ENCODE peak calls at places on chromosomes 5 and 9, in four cellular contexts. One of them, this sample, is unnamed.

GRCh38 chr5:54545796-54546195 is 28.2 kb downstream of the SNX18 start:
- DNase-seq in BJ: no peak
- DNase-seq in PC-9: no peak
- DNase-seq in fibroblast of lung: no peak
- DNase-seq in this sample: no peak

GRCh38 chr5:3019045-3019444 is 267.6 kb upstream of the IRX2 start:
- DNase-seq in BJ: no peak
- DNase-seq in PC-9: no peak
- DNase-seq in fibroblast of lung: no peak
- DNase-seq in this sample: no peak

GRCh38 chr5:6659941-6660684 is 26.9 kb downstream of the SRD5A1 start:
- DNase-seq in BJ: no peak
- DNase-seq in PC-9: no peak
- DNase-seq in fibroblast of lung: no peak
- DNase-seq in this sample: no peak

GRCh38 chr9:100111235-100111634 is 12.2 kb downstream of the INVS start:
- DNase-seq in BJ: peak
- DNase-seq in PC-9: no peak
- DNase-seq in fibroblast of lung: peak
- DNase-seq in this sample: peak

GRCh38 chr9:32004431-32005076 is 379.9 kb upstream of the ACO1 start:
- DNase-seq in BJ: no peak
- DNase-seq in PC-9: no peak
- DNase-seq in fibroblast of lung: no peak
- DNase-seq in this sample: no peak

GRCh38 chr5:156942064-156942463 is 21.0 kb downstream of the TIMD4 start:
- DNase-seq in BJ: no peak
- DNase-seq in PC-9: no peak
- DNase-seq in fibroblast of lung: no peak
- DNase-seq in this sample: no peak

GRCh38 chr5:150317048-150318003 is 14.6 kb upstream of the ARSI start:
- DNase-seq in BJ: peak
- DNase-seq in PC-9: peak
- DNase-seq in fibroblast of lung: peak
- DNase-seq in this sample: no peak

GRCh38 chr9:99680191-99680590 is 141.5 kb upstream of the NR4A3 start:
- DNase-seq in BJ: peak
- DNase-seq in PC-9: no peak
- DNase-seq in fibroblast of lung: peak
- DNase-seq in this sample: peak

GRCh38 chr5:151699071-151699901 is 12.6 kb upstream of the SPARC start:
- DNase-seq in BJ: peak
- DNase-seq in PC-9: peak
- DNase-seq in fibroblast of lung: peak
- DNase-seq in this sample: peak

GRCh38 chr5:136194611-136195010 is 1.6 kb upstream of the SMIM32 start:
- DNase-seq in BJ: no peak
- DNase-seq in PC-9: no peak
- DNase-seq in fibroblast of lung: no peak
- DNase-seq in this sample: no peak

GRCh38 chr5:139897982-139898381 is 102.4 kb downstream of the PSD2 start:
- DNase-seq in BJ: no peak
- DNase-seq in PC-9: no peak
- DNase-seq in fibroblast of lung: no peak
- DNase-seq in this sample: no peak

GRCh38 chr9:99489043-99489378 is 266.9 kb downstream of the SEC61B start:
- DNase-seq in BJ: no peak
- DNase-seq in PC-9: no peak
- DNase-seq in fibroblast of lung: peak
- DNase-seq in this sample: peak

GRCh38 chr5:175383350-175383749 is 60.6 kb downstream of the DRD1 start:
- DNase-seq in BJ: no peak
- DNase-seq in PC-9: no peak
- DNase-seq in fibroblast of lung: peak
- DNase-seq in this sample: no peak

GRCh38 chr9:22039258-22039657 is 30.2 kb upstream of the CDKN2B start:
- DNase-seq in BJ: no peak
- DNase-seq in PC-9: no peak
- DNase-seq in fibroblast of lung: no peak
- DNase-seq in this sample: no peak

GRCh38 chr9:107694390-107694789 is 204.8 kb upstream of the KLF4 start:
- DNase-seq in BJ: no peak
- DNase-seq in PC-9: no peak
- DNase-seq in fibroblast of lung: no peak
- DNase-seq in this sample: no peak

GRCh38 chr5:154276932-154277331 is 86.4 kb downstream of the GALNT10 start:
- DNase-seq in BJ: peak
- DNase-seq in PC-9: no peak
- DNase-seq in fibroblast of lung: peak
- DNase-seq in this sample: peak

GRCh38 chr9:115240676-115241075 is 122.7 kb upstream of the TNC start:
- DNase-seq in BJ: no peak
- DNase-seq in PC-9: no peak
- DNase-seq in fibroblast of lung: peak
- DNase-seq in this sample: no peak

GRCh38 chr9:104091708-104092107 is 2.4 kb upstream of the SMC2 start:
- DNase-seq in BJ: no peak
- DNase-seq in PC-9: no peak
- DNase-seq in fibroblast of lung: peak
- DNase-seq in this sample: no peak

GRCh38 chr9:19875291-19875910 is 86.6 kb upstream of the SLC24A2 start:
- DNase-seq in BJ: no peak
- DNase-seq in PC-9: no peak
- DNase-seq in fibroblast of lung: peak
- DNase-seq in this sample: no peak

GRCh38 chr5:43037929-43038510 is 2.1 kb downstream of the ANXA2R start:
- DNase-seq in BJ: no peak
- DNase-seq in PC-9: no peak
- DNase-seq in fibroblast of lung: peak
- DNase-seq in this sample: peak

GRCh38 chr9:90053027-90053426 is 448.2 kb downstream of the GADD45G start:
- DNase-seq in BJ: no peak
- DNase-seq in PC-9: no peak
- DNase-seq in fibroblast of lung: no peak
- DNase-seq in this sample: no peak

GRCh38 chr9:126980231-126980630 is 65.6 kb downstream of the RALGPS1 start:
- DNase-seq in BJ: no peak
- DNase-seq in PC-9: no peak
- DNase-seq in fibroblast of lung: no peak
- DNase-seq in this sample: no peak

GRCh38 chr5:88660947-88661869 is 221.8 kb downstream of the MEF2C start:
- DNase-seq in BJ: peak
- DNase-seq in PC-9: peak
- DNase-seq in fibroblast of lung: peak
- DNase-seq in this sample: no peak

GRCh38 chr5:164354138-164354751 is 848.8 kb downstream of the MAT2B start:
- DNase-seq in BJ: no peak
- DNase-seq in PC-9: no peak
- DNase-seq in fibroblast of lung: no peak
- DNase-seq in this sample: no peak

GRCh38 chr5:164998590-164998989 is 1493.2 kb downstream of the MAT2B start:
- DNase-seq in BJ: no peak
- DNase-seq in PC-9: no peak
- DNase-seq in fibroblast of lung: no peak
- DNase-seq in this sample: no peak

GRCh38 chr9:20640331-20641187 is 18.3 kb upstream of the MLLT3 start:
- DNase-seq in BJ: no peak
- DNase-seq in PC-9: peak
- DNase-seq in fibroblast of lung: peak
- DNase-seq in this sample: no peak

GRCh38 chr5:53381-54174 is 38.4 kb upstream of the PLEKHG4B start:
- DNase-seq in BJ: no peak
- DNase-seq in PC-9: no peak
- DNase-seq in fibroblast of lung: peak
- DNase-seq in this sample: no peak

GRCh38 chr9:128396970-128397613 is 23.6 kb upstream of the CERCAM start:
- DNase-seq in BJ: no peak
- DNase-seq in PC-9: no peak
- DNase-seq in fibroblast of lung: no peak
- DNase-seq in this sample: no peak

GRCh38 chr5:180209137-180209581 is at the start of gene RASGEF1C:
- DNase-seq in BJ: no peak
- DNase-seq in PC-9: peak
- DNase-seq in fibroblast of lung: peak
- DNase-seq in this sample: no peak

GRCh38 chr9:73155389-73155788 is 3.7 kb downstream of the ANXA1 start:
- DNase-seq in BJ: no peak
- DNase-seq in PC-9: no peak
- DNase-seq in fibroblast of lung: no peak
- DNase-seq in this sample: no peak

GRCh38 chr5:107873877-107874276 is 203.1 kb upstream of the EFNA5 start:
- DNase-seq in BJ: no peak
- DNase-seq in PC-9: no peak
- DNase-seq in fibroblast of lung: no peak
- DNase-seq in this sample: no peak

GRCh38 chr9:81737871-81738507 is 48.6 kb upstream of the TLE1 start:
- DNase-seq in BJ: peak
- DNase-seq in PC-9: peak
- DNase-seq in fibroblast of lung: peak
- DNase-seq in this sample: peak

GRCh38 chr5:73619606-73620334 is 6.2 kb upstream of the ARHGEF28 start:
- DNase-seq in BJ: no peak
- DNase-seq in PC-9: no peak
- DNase-seq in fibroblast of lung: no peak
- DNase-seq in this sample: no peak

GRCh38 chr9:112176410-112177010 is 1.4 kb upstream of the SUSD1 start:
- DNase-seq in BJ: no peak
- DNase-seq in PC-9: no peak
- DNase-seq in fibroblast of lung: no peak
- DNase-seq in this sample: no peak

GRCh38 chr5:120539471-120539870 is 75.4 kb downstream of the PRR16 start:
- DNase-seq in BJ: no peak
- DNase-seq in PC-9: no peak
- DNase-seq in fibroblast of lung: peak
- DNase-seq in this sample: no peak

GRCh38 chr9:95079461-95079860 is 238.0 kb downstream of the FANCC start:
- DNase-seq in BJ: no peak
- DNase-seq in PC-9: no peak
- DNase-seq in fibroblast of lung: no peak
- DNase-seq in this sample: no peak

GRCh38 chr9:95078934-95079333 is 238.6 kb downstream of the FANCC start:
- DNase-seq in BJ: no peak
- DNase-seq in PC-9: no peak
- DNase-seq in fibroblast of lung: no peak
- DNase-seq in this sample: no peak

GRCh38 chr9:95077053-95077765 is 240.3 kb downstream of the FANCC start:
- DNase-seq in BJ: no peak
- DNase-seq in PC-9: no peak
- DNase-seq in fibroblast of lung: no peak
- DNase-seq in this sample: no peak

GRCh38 chr9:95077766-95078382 is 239.6 kb downstream of the FANCC start:
- DNase-seq in BJ: no peak
- DNase-seq in PC-9: no peak
- DNase-seq in fibroblast of lung: no peak
- DNase-seq in this sample: no peak

DNA sequence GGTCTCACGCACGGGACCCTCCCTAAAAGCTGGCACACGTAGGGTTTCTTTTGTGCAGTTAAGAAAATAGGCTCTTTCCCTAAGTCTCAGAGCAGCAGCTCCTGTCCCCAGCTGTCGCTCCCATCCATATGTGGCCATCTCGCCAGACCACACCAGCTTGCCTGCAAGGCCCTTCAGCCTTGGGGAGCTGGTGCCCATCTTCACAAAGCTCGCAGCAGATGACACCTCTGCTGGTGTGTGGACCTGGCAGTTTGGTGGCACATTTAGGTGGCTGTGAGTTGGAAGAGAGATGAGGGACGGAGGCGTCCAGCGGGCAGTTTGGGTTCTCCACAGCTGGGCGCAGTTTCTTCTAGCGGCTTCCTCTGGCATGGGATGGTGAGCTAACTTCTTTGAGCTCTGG is 239.0 kb downstream of the FANCC start:
- DNase-seq in BJ: no peak
- DNase-seq in PC-9: no peak
- DNase-seq in fibroblast of lung: no peak
- DNase-seq in this sample: no peak
- H3K4me3 ChIP-seq in BJ: no peak
- H3K4me3 ChIP-seq in PC-9: no peak
- H3K4me3 ChIP-seq in fibroblast of lung: no peak
- H3K4me3 ChIP-seq in this sample: no peak

GRCh38 chr5:1211701-1212100 is 10.3 kb downstream of the SLC6A19 start:
- DNase-seq in BJ: no peak
- DNase-seq in PC-9: no peak
- DNase-seq in fibroblast of lung: no peak
- DNase-seq in this sample: no peak
- H3K4me3 ChIP-seq in BJ: no peak
- H3K4me3 ChIP-seq in PC-9: no peak
- H3K4me3 ChIP-seq in fibroblast of lung: no peak
- H3K4me3 ChIP-seq in this sample: no peak

GRCh38 chr5:32711693-32712462 is 757 bp downstream of the NPR3 start:
- DNase-seq in BJ: no peak
- DNase-seq in PC-9: peak
- DNase-seq in fibroblast of lung: peak
- DNase-seq in this sample: no peak
- H3K4me3 ChIP-seq in BJ: peak
- H3K4me3 ChIP-seq in PC-9: peak
- H3K4me3 ChIP-seq in fibroblast of lung: peak
- H3K4me3 ChIP-seq in this sample: peak

GRCh38 chr5:122257000-122257399 is 55.0 kb upstream of the SNCAIP start:
- DNase-seq in BJ: no peak
- DNase-seq in PC-9: no peak
- DNase-seq in fibroblast of lung: no peak
- DNase-seq in this sample: no peak

GRCh38 chr5:122252319-122252718 is 59.7 kb upstream of the SNCAIP start:
- DNase-seq in BJ: no peak
- DNase-seq in PC-9: no peak
- DNase-seq in fibroblast of lung: peak
- DNase-seq in this sample: no peak

GRCh38 chr5:122258241-122258640 is 53.8 kb upstream of the SNCAIP start:
- DNase-seq in BJ: no peak
- DNase-seq in PC-9: no peak
- DNase-seq in fibroblast of lung: no peak
- DNase-seq in this sample: no peak

GRCh38 chr5:122256388-122256787 is 55.6 kb upstream of the SNCAIP start:
- DNase-seq in BJ: no peak
- DNase-seq in PC-9: no peak
- DNase-seq in fibroblast of lung: no peak
- DNase-seq in this sample: no peak

DNA sequence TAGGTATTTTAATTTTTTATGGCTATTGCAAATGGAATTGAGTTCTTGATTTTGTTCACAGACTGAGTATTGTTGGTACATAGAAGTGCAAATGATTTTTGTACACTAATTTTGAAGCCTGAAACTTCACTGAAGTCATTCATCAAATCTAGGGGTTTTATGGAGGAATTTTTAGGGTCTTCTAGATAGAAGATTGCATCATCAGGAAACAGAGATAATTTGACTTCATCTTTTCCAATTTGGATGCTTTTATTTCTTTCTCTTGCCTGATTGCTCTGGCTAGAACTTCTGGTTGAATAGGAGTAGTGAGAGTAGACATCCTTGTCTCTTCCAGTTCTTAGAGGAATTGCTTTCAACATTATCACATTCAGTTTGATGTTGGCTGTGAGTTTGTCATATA is 58.2 kb upstream of the SNCAIP start:
- DNase-seq in BJ: no peak
- DNase-seq in PC-9: no peak
- DNase-seq in fibroblast of lung: no peak
- DNase-seq in this sample: no peak
- H3K4me3 ChIP-seq in BJ: no peak
- H3K4me3 ChIP-seq in PC-9: no peak
- H3K4me3 ChIP-seq in fibroblast of lung: no peak
- H3K4me3 ChIP-seq in this sample: no peak

This sample was measured in AG04449.